ENCODE peak calls at places on chromosomes 12 and 14, in nine cellular contexts. One of them, this sample, is unnamed.

GRCh38 chr12:124640096-124640495 is 72.7 kb upstream of the NCOR2 start:
- DNase-seq in iPS DF 6.9: no peak
- DNase-seq in activated naive CD4-positive, alpha-beta T cell treated with anti-CD3 and anti-CD28 coated beads, Interleukin-2, amount 50 U/mL, for 16 hours: no peak
- DNase-seq in stimulated activated CD8-positive, alpha-beta memory T cell treated with anti-CD3 and anti-CD28 coated beads, Interleukin-2, amount 100 ng/mL, for 1 hour: no peak
- DNase-seq in Ammon's horn: no peak
- DNase-seq in GM13977: no peak
- DNase-seq in AG04449: peak; percentile 17
- DNase-seq in central memory CD4-positive, alpha-beta T cell: no peak
- DNase-seq in prostate gland: no peak
- DNase-seq in this sample: no peak

GRCh38 chr12:105272814-105273416 is 36.9 kb upstream of the APPL2 start:
- DNase-seq in central memory CD4-positive, alpha-beta T cell: no peak
- DNase-seq in Ammon's horn: no peak
- DNase-seq in prostate gland: peak; percentile 50
- DNase-seq in AG04449: no peak
- DNase-seq in activated naive CD4-positive, alpha-beta T cell treated with anti-CD3 and anti-CD28 coated beads, Interleukin-2, amount 50 U/mL, for 16 hours: no peak
- DNase-seq in GM13977: no peak
- DNase-seq in stimulated activated CD8-positive, alpha-beta memory T cell treated with anti-CD3 and anti-CD28 coated beads, Interleukin-2, amount 100 ng/mL, for 1 hour: no peak
- DNase-seq in iPS DF 6.9: no peak
- DNase-seq in this sample: no peak

GRCh38 chr14:91299483-91300115 is 55.1 kb upstream of the GPR68 start:
- DNase-seq in AG04449: no peak
- DNase-seq in stimulated activated CD8-positive, alpha-beta memory T cell treated with anti-CD3 and anti-CD28 coated beads, Interleukin-2, amount 100 ng/mL, for 1 hour: no peak
- DNase-seq in prostate gland: no peak
- DNase-seq in GM13977: no peak
- DNase-seq in Ammon's horn: no peak
- DNase-seq in central memory CD4-positive, alpha-beta T cell: no peak
- DNase-seq in activated naive CD4-positive, alpha-beta T cell treated with anti-CD3 and anti-CD28 coated beads, Interleukin-2, amount 50 U/mL, for 16 hours: peak; percentile 60
- DNase-seq in iPS DF 6.9: no peak
- DNase-seq in this sample: no peak

GRCh38 chr12:52191841-52192791 is at the start of gene KRT80:
- DNase-seq in activated naive CD4-positive, alpha-beta T cell treated with anti-CD3 and anti-CD28 coated beads, Interleukin-2, amount 50 U/mL, for 16 hours: no peak
- DNase-seq in AG04449: peak; percentile 98
- DNase-seq in iPS DF 6.9: no peak
- DNase-seq in Ammon's horn: peak; percentile 76
- DNase-seq in prostate gland: peak; percentile 97
- DNase-seq in central memory CD4-positive, alpha-beta T cell: no peak
- DNase-seq in stimulated activated CD8-positive, alpha-beta memory T cell treated with anti-CD3 and anti-CD28 coated beads, Interleukin-2, amount 100 ng/mL, for 1 hour: no peak
- DNase-seq in GM13977: no peak
- DNase-seq in this sample: peak; percentile 94

GRCh38 chr12:132356686-132357622 is 27.6 kb upstream of the GALNT9 start:
- DNase-seq in GM13977: no peak
- DNase-seq in Ammon's horn: peak; percentile 74
- DNase-seq in activated naive CD4-positive, alpha-beta T cell treated with anti-CD3 and anti-CD28 coated beads, Interleukin-2, amount 50 U/mL, for 16 hours: peak; percentile 10
- DNase-seq in AG04449: peak; percentile 19
- DNase-seq in central memory CD4-positive, alpha-beta T cell: no peak
- DNase-seq in stimulated activated CD8-positive, alpha-beta memory T cell treated with anti-CD3 and anti-CD28 coated beads, Interleukin-2, amount 100 ng/mL, for 1 hour: no peak
- DNase-seq in iPS DF 6.9: no peak
- DNase-seq in prostate gland: peak; percentile 33
- DNase-seq in this sample: no peak

GRCh38 chr12:108907861-108908302 is 28.0 kb downstream of the DAO start:
- DNase-seq in prostate gland: no peak
- DNase-seq in Ammon's horn: peak; percentile 71
- DNase-seq in activated naive CD4-positive, alpha-beta T cell treated with anti-CD3 and anti-CD28 coated beads, Interleukin-2, amount 50 U/mL, for 16 hours: no peak
- DNase-seq in stimulated activated CD8-positive, alpha-beta memory T cell treated with anti-CD3 and anti-CD28 coated beads, Interleukin-2, amount 100 ng/mL, for 1 hour: no peak
- DNase-seq in iPS DF 6.9: no peak
- DNase-seq in central memory CD4-positive, alpha-beta T cell: no peak
- DNase-seq in AG04449: no peak
- DNase-seq in GM13977: no peak
- DNase-seq in this sample: no peak

GRCh38 chr12:24853588-24853987 is 95.3 kb downstream of the BCAT1 start:
- DNase-seq in activated naive CD4-positive, alpha-beta T cell treated with anti-CD3 and anti-CD28 coated beads, Interleukin-2, amount 50 U/mL, for 16 hours: no peak
- DNase-seq in stimulated activated CD8-positive, alpha-beta memory T cell treated with anti-CD3 and anti-CD28 coated beads, Interleukin-2, amount 100 ng/mL, for 1 hour: no peak
- DNase-seq in Ammon's horn: no peak
- DNase-seq in central memory CD4-positive, alpha-beta T cell: no peak
- DNase-seq in AG04449: no peak
- DNase-seq in GM13977: no peak
- DNase-seq in iPS DF 6.9: no peak
- DNase-seq in prostate gland: no peak
- DNase-seq in this sample: no peak

GRCh38 chr14:63308723-63309317 is 9.9 kb downstream of the GPHB5 start:
- DNase-seq in stimulated activated CD8-positive, alpha-beta memory T cell treated with anti-CD3 and anti-CD28 coated beads, Interleukin-2, amount 100 ng/mL, for 1 hour: no peak
- DNase-seq in Ammon's horn: no peak
- DNase-seq in activated naive CD4-positive, alpha-beta T cell treated with anti-CD3 and anti-CD28 coated beads, Interleukin-2, amount 50 U/mL, for 16 hours: no peak
- DNase-seq in prostate gland: no peak
- DNase-seq in iPS DF 6.9: peak; percentile 43
- DNase-seq in central memory CD4-positive, alpha-beta T cell: no peak
- DNase-seq in AG04449: no peak
- DNase-seq in GM13977: peak; percentile 25
- DNase-seq in this sample: no peak

GRCh38 chr12:51025182-51025747 is 919 bp downstream of the SLC11A2 start:
- DNase-seq in iPS DF 6.9: no peak
- DNase-seq in stimulated activated CD8-positive, alpha-beta memory T cell treated with anti-CD3 and anti-CD28 coated beads, Interleukin-2, amount 100 ng/mL, for 1 hour: no peak
- DNase-seq in activated naive CD4-positive, alpha-beta T cell treated with anti-CD3 and anti-CD28 coated beads, Interleukin-2, amount 50 U/mL, for 16 hours: no peak
- DNase-seq in GM13977: no peak
- DNase-seq in AG04449: no peak
- DNase-seq in prostate gland: no peak
- DNase-seq in Ammon's horn: no peak
- DNase-seq in central memory CD4-positive, alpha-beta T cell: peak; percentile 16
- DNase-seq in this sample: no peak

GRCh38 chr14:86574026-86574777 is 1044.3 kb downstream of the FLRT2 start:
- DNase-seq in prostate gland: no peak
- DNase-seq in Ammon's horn: no peak
- DNase-seq in AG04449: peak; percentile 53
- DNase-seq in activated naive CD4-positive, alpha-beta T cell treated with anti-CD3 and anti-CD28 coated beads, Interleukin-2, amount 50 U/mL, for 16 hours: no peak
- DNase-seq in GM13977: no peak
- DNase-seq in iPS DF 6.9: no peak
- DNase-seq in central memory CD4-positive, alpha-beta T cell: no peak
- DNase-seq in stimulated activated CD8-positive, alpha-beta memory T cell treated with anti-CD3 and anti-CD28 coated beads, Interleukin-2, amount 100 ng/mL, for 1 hour: no peak
- DNase-seq in this sample: no peak

GRCh38 chr14:105450123-105450505 is 24.5 kb upstream of the CRIP2 start:
- DNase-seq in central memory CD4-positive, alpha-beta T cell: no peak
- DNase-seq in Ammon's horn: no peak
- DNase-seq in AG04449: no peak
- DNase-seq in iPS DF 6.9: no peak
- DNase-seq in GM13977: no peak
- DNase-seq in prostate gland: no peak
- DNase-seq in stimulated activated CD8-positive, alpha-beta memory T cell treated with anti-CD3 and anti-CD28 coated beads, Interleukin-2, amount 100 ng/mL, for 1 hour: no peak
- DNase-seq in activated naive CD4-positive, alpha-beta T cell treated with anti-CD3 and anti-CD28 coated beads, Interleukin-2, amount 50 U/mL, for 16 hours: no peak
- DNase-seq in this sample: no peak